ENCODE peak calls at places on chromosomes 5 and 9, in six cellular contexts. K is SJSA1, W is ovary, N is heart left ventricle, E is MM.1S, S is mesendoderm. A is an unnamed sample. For H3K36me3, H3K4me1 and H3K27me3, the result is how much of the 10 kb centered on the place peaks cover.

GRCh38 chr5:55440188-55440646 is 94.5 kb downstream of the PLPP1 start:
- DNase-seq in K (no peak), W (no peak), N (no peak), E (no peak), S (peak), A (no peak)

GRCh38 chr9:92512622-92513021 is 23.2 kb downstream of the ECM2 start:
- DNase-seq in K (no peak), W (no peak), N (no peak), E (no peak), S (no peak), A (no peak)

GRCh38 chr5:24141046-24141445 is 503.7 kb downstream of the CDH10 start:
- DNase-seq in K (no peak), W (no peak), N (peak), E (no peak), S (peak), A (peak)

GRCh38 chr9:109496126-109496707 is 1.9 kb downstream of the PTPN3 start:
- DNase-seq in K (no peak), W (no peak), N (no peak), E (no peak), S (no peak), A (no peak)

GRCh38 chr9:33765411-33765810 is 29.9 kb upstream of the PRSS3 start:
- DNase-seq in K (no peak), W (no peak), N (no peak), E (no peak), S (no peak), A (no peak)

GRCh38 chr5:40656766-40657165 is 22.9 kb upstream of the PTGER4 start:
- DNase-seq in K (no peak), W (no peak), N (no peak), E (no peak), S (no peak), A (no peak)

GRCh38 chr5:44532981-44533380 is 143.8 kb upstream of the FGF10 start:
- DNase-seq in K (no peak), W (no peak), N (no peak), E (no peak), S (no peak), A (no peak)

GRCh38 chr9:31030741-31031202 is 1353.7 kb upstream of the ACO1 start:
- DNase-seq in K (no peak), W (no peak), N (no peak), E (no peak), S (peak), A (no peak)

GRCh38 chr9:14209399-14209990 is 104.4 kb downstream of the NFIB start:
- DNase-seq in K (no peak), W (no peak), N (no peak), E (no peak), S (no peak), A (no peak)

GRCh38 chr5:132466453-132467291 is 23.9 kb downstream of the IRF1 start:
- DNase-seq in K (peak), W (no peak), N (no peak), E (peak), S (peak), A (peak)

GRCh38 chr9:134917431-134918373 is at the start of gene FCN1:
- DNase-seq in K (no peak), W (no peak), N (no peak), E (no peak), S (no peak), A (peak)

GRCh38 chr9:113350937-113351336 is 1.6 kb downstream of the BSPRY start:
- DNase-seq in K (no peak), W (no peak), N (no peak), E (peak), S (no peak), A (no peak)

GRCh38 chr9:88280816-88281382 is 107.3 kb upstream of the SPIN1 start:
- DNase-seq in K (peak), W (no peak), N (no peak), E (peak), S (peak), A (no peak)

GRCh38 chr9:134242706-134243105 is 78.3 kb upstream of the RNU6ATAC start:
- DNase-seq in K (no peak), W (no peak), N (no peak), E (no peak), S (no peak), A (no peak)

GRCh38 chr9:76373173-76373771 is 21.0 kb downstream of the RFK start:
- DNase-seq in K (peak), W (peak), N (peak), E (no peak), S (no peak), A (peak)

GRCh38 chr9:2228641-2229040 is 213.5 kb downstream of the SMARCA2 start:
- DNase-seq in K (no peak), W (no peak), N (no peak), E (no peak), S (no peak), A (no peak)

GRCh38 chr5:109692011-109692410 is 2.3 kb downstream of the MAN2A1 start:
- DNase-seq in K (peak), W (no peak), N (no peak), E (peak), S (no peak), A (no peak)

GRCh38 chr9:124212381-124213050 is 45.2 kb upstream of the NEK6 start:
- DNase-seq in K (peak), W (no peak), N (no peak), E (no peak), S (no peak), A (peak)

GRCh38 chr9:109975574-109976327 is 195.8 kb downstream of the PALM2AKAP2 start:
- DNase-seq in K (no peak), W (no peak), N (no peak), E (no peak), S (no peak), A (peak)

GRCh38 chr5:168085321-168086040 is 206.0 kb upstream of the WWC1 start:
- DNase-seq in K (peak), W (no peak), N (no peak), E (peak), S (no peak), A (no peak)

GRCh38 chr9:129944501-129945116 is 98.4 kb downstream of the FNBP1 start:
- DNase-seq in K (no peak), W (no peak), N (no peak), E (no peak), S (no peak), A (no peak)

GRCh38 chr9:7454490-7455110 is 345.0 kb downstream of the DMAC1 start:
- DNase-seq in K (no peak), W (no peak), N (no peak), E (no peak), S (no peak), A (no peak)

GRCh38 chr9:96394832-96395496 is 11.5 kb upstream of the SLC35D2 start:
- DNase-seq in K (no peak), W (no peak), N (no peak), E (no peak), S (no peak), A (no peak)

GRCh38 chr9:129352157-129352870 is 174.3 kb upstream of the IER5L start:
- DNase-seq in K (no peak), W (peak), N (no peak), E (no peak), S (peak), A (peak)

GRCh38 chr5:14669975-14670374 is 5.5 kb downstream of the OTULIN start:
- DNase-seq in K (no peak), W (no peak), N (no peak), E (no peak), S (peak), A (no peak)

GRCh38 chr9:120616961-120617636 is 37.1 kb upstream of the CDK5RAP2 start:
- DNase-seq in K (no peak), W (no peak), N (no peak), E (no peak), S (no peak), A (no peak)

GRCh38 chr5:140966293-140967225 is at the start of gene PCDHAC2:
- DNase-seq in K (peak), W (no peak), N (peak), E (no peak), S (peak), A (peak)

GRCh38 chr9:97502222-97502983 is 937 bp downstream of the TMOD1 start:
- DNase-seq in K (no peak), W (peak), N (peak), E (no peak), S (peak), A (no peak)

GRCh38 chr5:175826980-175827379 is 44.4 kb upstream of the CPLX2 start:
- DNase-seq in K (no peak), W (no peak), N (no peak), E (no peak), S (peak), A (no peak)

GRCh38 chr9:27181381-27181780 is 72.4 kb downstream of the TEK start:
- DNase-seq in K (peak), W (no peak), N (no peak), E (no peak), S (no peak), A (no peak)

GRCh38 chr9:131661954-131662621 is 77.8 kb downstream of the RAPGEF1 start:
- DNase-seq in K (no peak), W (no peak), N (no peak), E (no peak), S (no peak), A (no peak)

GRCh38 chr5:141503699-141504098 is 14.8 kb downstream of the PCDHGC5 start:
- DNase-seq in K (no peak), W (no peak), N (no peak), E (no peak), S (no peak), A (no peak)

GRCh38 chr9:117407436-117408022 is 7.3 kb downstream of the ASTN2 start:
- DNase-seq in K (no peak), W (no peak), N (no peak), E (no peak), S (no peak), A (no peak)

GRCh38 chr9:117405950-117406705 is 8.7 kb downstream of the ASTN2 start:
- DNase-seq in K (no peak), W (no peak), N (no peak), E (no peak), S (peak), A (no peak)

GRCh38 chr9:117412006-117412715 is 2.7 kb downstream of the ASTN2 start:
- DNase-seq in K (no peak), W (no peak), N (no peak), E (no peak), S (peak), A (no peak)

GRCh38 chr9:117411547-117411946 is 3.3 kb downstream of the ASTN2 start:
- DNase-seq in K (peak), W (no peak), N (no peak), E (peak), S (peak), A (no peak)

GRCh38 chr9:117409321-117409720 is 5.5 kb downstream of the ASTN2 start:
- DNase-seq in K (no peak), W (no peak), N (no peak), E (no peak), S (peak), A (no peak)
- H3K36me3 ChIP-seq in K (under half), W (under half), N (under half), E (under half), S (under half), A (under half)

GRCh38 chr5:159441441-159441840 is 111.2 kb upstream of the IL12B start:
- DNase-seq in K (no peak), W (no peak), N (peak), E (peak), S (peak), A (no peak)

GRCh38 chr5:159439002-159439401 is 108.7 kb upstream of the IL12B start:
- DNase-seq in K (no peak), W (no peak), N (no peak), E (no peak), S (no peak), A (no peak)

GRCh38 chr5:159442210-159442850 is 112.0 kb upstream of the IL12B start:
- DNase-seq in K (no peak), W (peak), N (peak), E (no peak), S (peak), A (no peak)

GRCh38 chr5:159440948-159441347 is 110.7 kb upstream of the IL12B start:
- DNase-seq in K (no peak), W (no peak), N (no peak), E (no peak), S (no peak), A (no peak)

DNA sequence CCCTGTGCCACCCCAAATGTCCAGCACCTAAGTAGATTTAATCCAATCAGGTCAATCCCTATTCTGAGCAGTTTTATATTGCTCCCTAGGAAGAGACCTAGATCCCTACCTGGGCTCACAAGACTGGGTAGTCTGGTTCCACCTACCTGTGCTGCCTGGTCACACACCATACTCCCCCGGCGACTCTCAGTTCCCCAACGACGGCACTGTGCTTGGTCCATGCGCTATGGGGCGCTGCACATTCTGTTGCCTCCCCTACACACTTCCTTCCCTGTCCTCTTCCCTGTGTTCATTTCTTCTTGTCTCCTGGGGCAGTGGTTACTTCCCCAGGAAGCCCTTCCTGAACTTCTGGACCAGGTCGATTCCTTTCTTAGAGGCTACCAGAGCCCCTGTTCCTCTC is 109.9 kb upstream of the IL12B start:
- DNase-seq in K (no peak), W (no peak), N (no peak), E (no peak), S (no peak), A (no peak)
- H3K4me1 ChIP-seq in K (under half), W (under half), N (under half), E (under half), S (under half), A (under half)

DNA sequence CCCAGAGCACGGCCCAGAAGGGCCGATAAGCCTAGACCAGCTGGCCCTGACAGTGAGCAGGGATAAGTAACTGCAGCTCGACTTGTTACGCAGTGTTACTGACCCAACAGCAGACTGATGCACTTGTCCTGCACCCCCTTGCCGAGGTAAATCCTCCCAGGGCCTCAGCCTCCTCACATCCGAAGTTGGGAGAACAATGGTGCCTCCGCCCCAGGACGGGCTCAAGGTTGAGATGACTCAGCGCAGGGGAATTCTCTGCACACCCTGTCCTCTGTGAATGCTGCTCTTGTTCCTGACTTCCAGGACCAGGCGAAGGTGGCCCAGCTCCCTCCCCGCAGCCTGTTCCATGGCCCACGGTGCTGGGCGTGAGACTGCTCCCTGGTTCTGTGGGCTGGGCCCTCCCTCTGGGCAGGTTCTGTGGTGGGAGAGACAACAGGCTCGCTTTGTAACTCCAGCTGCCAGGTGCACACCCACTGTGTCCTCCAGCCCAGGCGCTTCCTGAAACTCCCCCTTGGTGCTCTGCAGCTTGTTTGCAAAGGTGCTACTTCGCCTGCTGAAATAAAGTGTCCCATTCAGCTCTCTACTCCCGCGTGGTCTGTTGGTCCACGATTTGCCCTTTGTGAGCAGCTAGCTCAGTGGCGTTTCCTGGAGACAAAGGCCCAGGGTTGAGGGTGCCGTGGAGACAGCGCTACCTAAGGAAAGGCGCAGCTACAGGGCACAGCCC is 40.1 kb upstream of the SLC6A19 start:
- DNase-seq in K (peak), W (no peak), N (no peak), E (no peak), S (peak), A (peak)
- H3K27me3 ChIP-seq in K (under half), W (under half), N (under half), E (under half), S (under half), A (under half)

GRCh38 chr9:95027914-95028854 is 289.3 kb downstream of the FANCC start:
- DNase-seq in K (no peak), W (no peak), N (no peak), E (no peak), S (no peak), A (no peak)

GRCh38 chr9:95029720-95030119 is 287.8 kb downstream of the FANCC start:
- DNase-seq in K (no peak), W (no peak), N (no peak), E (no peak), S (no peak), A (no peak)

GRCh38 chr9:95028855-95029219 is 288.7 kb downstream of the FANCC start:
- DNase-seq in K (no peak), W (no peak), N (no peak), E (no peak), S (no peak), A (no peak)

GRCh38 chr9:95030344-95030743 is 287.2 kb downstream of the FANCC start:
- DNase-seq in K (no peak), W (no peak), N (no peak), E (no peak), S (no peak), A (no peak)

DNA sequence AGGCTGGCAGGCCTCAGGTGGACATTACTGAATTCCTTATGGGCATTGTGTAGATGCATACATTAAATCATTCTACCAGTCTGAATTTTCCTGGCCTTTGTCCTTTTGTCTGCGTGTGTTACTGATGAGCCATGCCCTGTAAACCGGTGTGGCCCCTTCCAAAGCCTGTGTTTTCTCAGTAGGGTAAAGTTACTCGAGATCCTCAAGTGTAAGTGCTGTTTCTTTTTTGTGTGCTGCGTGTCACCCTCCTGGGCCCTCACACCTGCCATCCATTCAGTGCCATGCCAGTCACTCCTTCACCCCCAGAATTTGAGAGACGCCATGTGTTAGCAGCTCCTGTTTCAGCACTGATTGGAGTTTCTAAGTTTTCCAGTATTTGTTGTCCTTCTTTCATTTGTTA is 288.3 kb downstream of the FANCC start:
- DNase-seq in K (no peak), W (no peak), N (no peak), E (no peak), S (no peak), A (no peak)
- H3K36me3 ChIP-seq in K (half or more), W (under half), N (under half), E (under half), S (under half), A (under half)

GRCh38 chr5:610011-610743 is 2.0 kb upstream of the CEP72 start:
- DNase-seq in K (no peak), W (no peak), N (no peak), E (no peak), S (no peak), A (no peak)
- H3K4me1 ChIP-seq in K (under half), W (under half), N (under half), E (under half), S (under half), A (under half)

GRCh38 chr5:135034186-135034962 is at the start of gene PITX1:
- DNase-seq in K (peak), W (no peak), N (no peak), E (peak), S (peak), A (no peak)

GRCh38 chr5:135032613-135033025 is 1.4 kb downstream of the PITX1 start:
- DNase-seq in K (peak), W (no peak), N (no peak), E (peak), S (no peak), A (no peak)

GRCh38 chr5:135031813-135032612 is 2.0 kb downstream of the PITX1 start:
- DNase-seq in K (peak), W (no peak), N (no peak), E (peak), S (no peak), A (peak)

GRCh38 chr5:135033866-135034185 is 202 bp downstream of the PITX1 start:
- DNase-seq in K (no peak), W (no peak), N (no peak), E (no peak), S (no peak), A (no peak)

DNA sequence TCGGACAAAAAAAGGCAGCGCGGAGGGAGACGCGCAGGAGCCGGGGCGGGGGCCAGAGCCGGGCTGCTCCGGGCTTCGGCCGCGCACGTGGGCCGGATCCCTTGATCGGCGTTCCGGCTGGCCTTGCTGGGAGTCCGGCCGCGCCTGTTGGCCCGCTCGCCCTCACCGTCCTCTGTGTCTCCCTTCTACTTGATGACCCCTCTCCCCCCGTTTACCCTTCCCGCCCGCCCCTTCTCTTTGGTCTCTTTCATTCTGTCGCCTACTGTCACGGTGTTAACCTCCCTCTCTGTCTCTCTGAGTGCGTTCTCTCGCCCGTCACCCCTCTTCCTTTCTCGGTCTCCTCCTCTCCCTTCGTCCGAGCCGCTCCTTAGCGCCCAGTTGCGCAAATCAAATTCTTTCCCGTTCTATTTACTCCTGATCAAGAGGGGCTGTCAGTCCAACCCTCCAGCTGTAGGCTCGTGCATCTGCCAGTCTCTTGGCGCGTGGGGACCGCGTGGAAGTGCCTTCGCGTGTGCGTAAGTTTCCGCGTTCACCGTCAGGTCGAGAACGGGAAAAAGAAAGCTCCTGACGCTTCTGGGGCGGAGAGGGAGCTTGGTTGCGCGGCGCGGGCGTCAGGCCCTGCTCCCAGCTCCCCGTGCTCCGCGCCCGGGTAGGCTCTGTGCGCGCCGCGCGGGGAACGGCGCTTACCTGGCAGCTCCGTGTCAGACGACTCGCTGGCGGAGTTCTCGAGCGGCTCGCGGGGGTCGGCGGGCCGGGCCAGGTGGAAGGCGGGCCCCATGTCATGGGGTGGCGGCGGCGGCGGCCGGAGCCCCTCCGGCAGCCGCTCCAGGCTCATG is 784 bp downstream of the PITX1 start:
- DNase-seq in K (peak), W (no peak), N (no peak), E (peak), S (peak), A (peak)
- H3K27me3 ChIP-seq in K (under half), W (under half), N (half or more), E (under half), S (half or more), A (under half)

A was measured in aorta.